ENCODE peak calls at places on chromosomes 2 and 18, in five cellular contexts. P, Y, S, A and B are unnamed samples.

GRCh38 chr2:176325732-176326131 is 56.5 kb downstream of the MTX2 start:
- DNase-seq in S (no peak), Y (no peak), P (peak; percentile 17), A (no peak), B (peak; percentile 9)

GRCh38 chr2:220224711-220225519 is 597.5 kb downstream of the SLC4A3 start:
- DNase-seq in S (peak; percentile 86), P (peak; percentile 58), A (peak; percentile 92), Y (no peak), B (peak; percentile 62)

GRCh38 chr2:230920167-230920566 is 4.9 kb downstream of the GPR55 start:
- DNase-seq in A (no peak), Y (no peak), P (no peak), S (no peak), B (no peak)

GRCh38 chr2:235194836-235195235 is 243.0 kb downstream of the SH3BP4 start:
- DNase-seq in A (no peak), Y (no peak), P (no peak), S (no peak), B (no peak)

GRCh38 chr18:48100712-48101165 is 170.3 kb upstream of the SMAD2 start:
- DNase-seq in Y (no peak), P (no peak), S (no peak), A (no peak), B (no peak)

GRCh38 chr18:28067346-28067745 is 109.6 kb downstream of the CDH2 start:
- DNase-seq in A (no peak), P (no peak), S (no peak), Y (no peak), B (no peak)

GRCh38 chr2:74498500-74499268 is 719 bp downstream of the LBX2 start:
- DNase-seq in Y (no peak), A (peak; percentile 59), P (no peak), S (peak; percentile 55), B (peak; percentile 22)

GRCh38 chr2:201880620-201881381 is 74.5 kb downstream of the CDK15 start:
- DNase-seq in A (peak; percentile 58), Y (no peak), P (peak; percentile 48), S (no peak), B (peak; percentile 50)

GRCh38 chr2:15311201-15311882 is 249.8 kb downstream of the NBAS start:
- DNase-seq in A (no peak), Y (peak; percentile 14), P (peak; percentile 66), S (no peak), B (peak; percentile 29)

GRCh38 chr18:54360406-54360805 is 2.7 kb downstream of the C18orf54 start:
- DNase-seq in S (no peak), P (peak; percentile 30), Y (no peak), A (peak; percentile 9), B (peak; percentile 12)

GRCh38 chr2:54595161-54595803 is 128.2 kb upstream of the EML6 start:
- DNase-seq in Y (no peak), A (no peak), P (no peak), S (no peak), B (no peak)

GRCh38 chr2:77521931-77522470 is at the start of gene LRRTM4:
- DNase-seq in Y (no peak), P (no peak), S (no peak), A (no peak), B (peak; percentile 1)

GRCh38 chr2:39623916-39624315 is 41.8 kb upstream of the TMEM178A start:
- DNase-seq in Y (no peak), P (no peak), A (no peak), S (no peak), B (no peak)

GRCh38 chr2:176926453-176926852 is 286.1 kb upstream of the HNRNPA3 start:
- DNase-seq in Y (no peak), A (no peak), S (no peak), P (no peak), B (no peak)

GRCh38 chr2:218644721-218645120 is 14.7 kb downstream of the ZNF142 start:
- DNase-seq in A (no peak), Y (no peak), S (no peak), P (no peak), B (no peak)

GRCh38 chr18:48079885-48080284 is 149.4 kb upstream of the SMAD2 start:
- DNase-seq in Y (no peak), P (no peak), S (no peak), A (no peak), B (no peak)

GRCh38 chr18:66764225-66764624 is 160.3 kb upstream of the CDH19 start:
- DNase-seq in S (no peak), Y (no peak), P (no peak), A (no peak), B (no peak)

GRCh38 chr2:26281226-26281625 is 36.5 kb downstream of the HADHB start:
- DNase-seq in P (no peak), Y (no peak), S (peak; percentile 91), A (no peak), B (no peak)

GRCh38 chr2:190360965-190361364 is 17.6 kb downstream of the INPP1 start:
- DNase-seq in P (no peak), A (no peak), S (no peak), Y (no peak), B (no peak)

GRCh38 chr2:190360561-190360960 is 17.2 kb downstream of the INPP1 start:
- DNase-seq in P (no peak), S (peak; percentile 27), Y (no peak), A (no peak), B (no peak)

GRCh38 chr2:190361572-190361971 is 18.2 kb downstream of the INPP1 start:
- DNase-seq in S (no peak), Y (no peak), P (no peak), A (no peak), B (no peak)

GRCh38 chr2:190357596-190357995 is 14.2 kb downstream of the INPP1 start:
- DNase-seq in P (no peak), Y (no peak), S (no peak), A (no peak), B (no peak)

GRCh38 chr2:190359896-190360376 is 16.5 kb downstream of the INPP1 start:
- DNase-seq in A (peak; percentile 73), S (peak; percentile 47), P (peak; percentile 71), Y (peak; percentile 43), B (peak; percentile 79)
- H3K4me3 ChIP-seq in A (peak overlapping the region; percentile 78), S (peak overlapping the region; percentile 21), P (peak overlapping the region; percentile 34), Y (peak overlapping the region; percentile 63), B (peak overlapping the region; percentile 23)

DNA sequence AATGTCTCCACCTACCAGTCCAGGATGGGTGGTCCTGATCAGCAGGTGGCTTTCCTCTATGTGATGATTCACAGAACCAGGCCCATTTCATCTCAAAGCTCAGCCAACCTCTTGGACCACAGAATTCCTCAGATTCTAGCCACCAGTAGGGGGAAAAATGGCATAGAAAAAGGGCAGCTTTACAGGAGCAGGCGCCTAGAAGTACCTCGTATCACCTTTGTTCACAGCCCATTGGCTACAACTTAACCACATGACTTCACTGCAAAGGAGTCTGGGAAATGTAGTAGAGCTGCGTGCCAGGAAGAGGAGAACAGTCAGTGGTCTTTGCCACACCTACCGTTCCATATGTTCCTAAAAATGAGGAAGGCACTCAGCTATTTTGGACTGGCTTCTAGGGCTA is 62.8 kb upstream of the DTNA start:
- DNase-seq in Y (no peak), P (no peak), S (no peak), A (no peak), B (no peak)
- H3K4me3 ChIP-seq in Y (no peak overlapping the region), P (no peak overlapping the region), S (no peak overlapping the region), A (no peak overlapping the region), B (no peak overlapping the region)

GRCh38 chr2:156206355-156206754 is 126.2 kb downstream of the NR4A2 start:
- DNase-seq in Y (no peak), P (no peak), A (no peak), S (no peak), B (no peak)
- H3K4me3 ChIP-seq in Y (no peak overlapping the region), P (no peak overlapping the region), A (no peak overlapping the region), S (no peak overlapping the region), B (no peak overlapping the region)

GRCh38 chr2:205686231-205687017 is 4.1 kb downstream of the NRP2 start:
- DNase-seq in S (no peak), P (peak; percentile 42), A (peak; percentile 50), Y (no peak), B (no peak)
- H3K4me3 ChIP-seq in S (peak overlapping the region; percentile 61), P (peak overlapping the region; percentile 77), A (peak overlapping the region; percentile 82), Y (peak overlapping the region; percentile 32), B (peak overlapping the region; percentile 77)

DNA sequence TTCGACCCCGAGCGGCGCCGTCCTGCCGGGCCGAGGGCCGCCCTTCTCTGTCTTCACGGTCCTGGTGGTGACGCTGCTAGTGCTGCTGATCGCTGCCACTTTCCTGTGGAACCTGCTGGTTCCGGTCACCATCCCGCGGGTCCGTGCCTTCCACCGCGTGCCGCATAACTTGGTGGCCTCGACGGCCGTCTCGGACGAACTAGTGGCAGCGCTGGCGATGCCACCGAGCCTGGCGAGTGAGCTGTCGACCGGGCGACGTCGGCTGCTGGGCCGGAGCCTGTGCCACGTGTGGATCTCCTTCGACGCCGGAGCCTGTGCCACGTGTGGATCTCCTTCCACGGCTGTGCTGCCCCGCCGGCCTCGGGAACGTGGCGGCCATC is 45.0 kb downstream of the DDX18 start:
- DNase-seq in P (no peak), Y (no peak), A (no peak), S (no peak), B (no peak)
- H3K4me3 ChIP-seq in P (no peak overlapping the region), Y (no peak overlapping the region), A (peak overlapping the region; percentile 48), S (no peak overlapping the region), B (no peak overlapping the region)

GRCh38 chr2:38532366-38532765 is 70.4 kb downstream of the HNRNPLL start:
- DNase-seq in Y (no peak), P (no peak), A (no peak), S (no peak), B (no peak)
- H3K4me3 ChIP-seq in Y (no peak overlapping the region), P (no peak overlapping the region), A (no peak overlapping the region), S (no peak overlapping the region), B (no peak overlapping the region)

GRCh38 chr2:238701907-238702206 is 146.0 kb upstream of the TWIST2 start:
- DNase-seq in P (no peak), Y (no peak), A (no peak), S (no peak), B (no peak)

GRCh38 chr2:238700122-238700457 is 147.8 kb upstream of the TWIST2 start:
- DNase-seq in P (peak; percentile 49), Y (no peak), A (peak; percentile 29), S (no peak), B (no peak)

GRCh38 chr2:238701066-238701906 is 146.6 kb upstream of the TWIST2 start:
- DNase-seq in S (no peak), A (no peak), P (no peak), Y (no peak), B (no peak)

GRCh38 chr2:238699307-238700121 is 148.4 kb upstream of the TWIST2 start:
- DNase-seq in A (no peak), P (no peak), Y (no peak), S (no peak), B (no peak)

GRCh38 chr2:238700506-238701050 is 147.3 kb upstream of the TWIST2 start:
- DNase-seq in A (no peak), S (no peak), P (no peak), Y (no peak), B (no peak)
- H3K4me3 ChIP-seq in A (no peak overlapping the region), S (no peak overlapping the region), P (no peak overlapping the region), Y (no peak overlapping the region), B (no peak overlapping the region)

DNA sequence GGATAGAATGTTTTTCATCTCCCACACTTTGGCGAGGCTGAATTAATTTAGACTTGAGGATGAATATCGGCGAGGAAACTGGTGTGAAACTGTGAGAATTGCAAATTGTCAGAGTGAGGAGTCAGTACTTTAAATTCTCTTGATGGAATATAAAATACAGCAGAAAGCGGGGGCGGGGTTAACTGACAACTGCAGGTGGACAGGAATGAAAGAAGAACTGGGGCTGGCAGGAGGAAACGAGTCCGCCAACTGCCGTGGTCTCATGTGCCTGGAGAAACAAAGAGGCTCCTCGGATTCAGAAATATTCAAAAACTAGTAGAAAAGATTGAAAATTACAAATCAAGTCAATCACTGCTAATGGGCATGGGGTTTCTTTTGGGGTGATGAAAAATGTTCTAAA is 44.3 kb downstream of the MOGAT1 start:
- DNase-seq in A (no peak), Y (no peak), P (no peak), S (no peak), B (no peak)
- H3K4me3 ChIP-seq in A (no peak overlapping the region), Y (no peak overlapping the region), P (no peak overlapping the region), S (no peak overlapping the region), B (no peak overlapping the region)